ENCODE peak calls at places on chromosomes 13 and 19, in nine cellular contexts. I is dermis blood vessel endothelial cell; P is fibroblast of pulmonary artery; N is A549; L is activated naive CD4-positive, alpha-beta T cell treated with anti-CD3 and anti-CD28 coated beads, Interleukin-2, amount 10 ng/mL, durations not matched to agents 7 days and 5 days; O is stimulated activated naive CD8-positive, alpha-beta T cell treated with anti-CD3 and anti-CD28 coated beads, Interleukin-15, amount 100 ng/mL, for 72 hours; J is upper lobe of left lung; H is H4; U is SW480. G is an unnamed sample.

GRCh38 chr19:50513746-50514345 is at the start of gene ASPDH:
- DNase-seq in I (no peak), P (no peak), N (no peak), L (no peak), O (no peak), J (no peak), H (no peak), U (no peak), G (no peak)

GRCh38 chr13:107865643-107866006 is 349.7 kb downstream of the LIG4 start:
- DNase-seq in I (peak), P (peak), N (no peak), L (no peak), O (no peak), J (no peak), H (peak), U (no peak), G (no peak)

GRCh38 chr13:99749627-99750026 is 221.9 kb downstream of the ZIC5 start:
- DNase-seq in I (no peak), P (no peak), N (no peak), L (no peak), O (no peak), J (no peak), H (no peak), U (no peak), G (no peak)

GRCh38 chr13:99975626-99976025 is 4.1 kb upstream of the ZIC5 start:
- DNase-seq in I (no peak), P (no peak), N (no peak), L (no peak), O (no peak), J (no peak), H (no peak), U (no peak), G (no peak)

GRCh38 chr13:109156181-109156935 is 526.9 kb downstream of the MYO16 start:
- DNase-seq in I (no peak), P (peak), N (no peak), L (no peak), O (no peak), J (no peak), H (peak), U (peak), G (no peak)

GRCh38 chr13:48126944-48127814 is 32.3 kb upstream of the MED4 start:
- DNase-seq in I (peak), P (peak), N (peak), L (peak), O (peak), J (no peak), H (peak), U (peak), G (no peak)

GRCh38 chr13:49443327-49443688 is 556 bp downstream of the CAB39L start:
- DNase-seq in I (peak), P (peak), N (no peak), L (no peak), O (no peak), J (no peak), H (peak), U (peak), G (no peak)

GRCh38 chr13:99746857-99747710 is 224.5 kb downstream of the ZIC5 start:
- DNase-seq in I (no peak), P (no peak), N (no peak), L (no peak), O (no peak), J (no peak), H (no peak), U (no peak), G (no peak)

GRCh38 chr13:99528547-99528946 is 27.3 kb downstream of the TM9SF2 start:
- DNase-seq in I (peak), P (no peak), N (no peak), L (peak), O (no peak), J (no peak), H (no peak), U (peak), G (no peak)

GRCh38 chr13:84649853-84650252 is 767.6 kb upstream of the SLITRK1 start:
- DNase-seq in I (no peak), P (peak), N (no peak), L (no peak), O (no peak), J (no peak), H (no peak), U (no peak), G (no peak)

GRCh38 chr19:31332096-31332495 is 17.1 kb downstream of the TSHZ3 start:
- DNase-seq in I (no peak), P (no peak), N (no peak), L (no peak), O (no peak), J (no peak), H (peak), U (no peak), G (no peak)

GRCh38 chr13:112893570-112894422 is 75.2 kb upstream of the MCF2L start:
- DNase-seq in I (peak), P (peak), N (peak), L (peak), O (no peak), J (peak), H (no peak), U (peak), G (no peak)

GRCh38 chr13:33119886-33120543 is 103.8 kb downstream of the KL start:
- DNase-seq in I (no peak), P (no peak), N (peak), L (no peak), O (no peak), J (no peak), H (peak), U (no peak), G (no peak)

GRCh38 chr13:31909889-31910551 is 121.6 kb upstream of the FRY start:
- DNase-seq in I (peak), P (peak), N (peak), L (peak), O (peak), J (peak), H (peak), U (peak), G (no peak)

GRCh38 chr19:38250821-38251563 is 5.2 kb downstream of the PPP1R14A start:
- DNase-seq in I (peak), P (peak), N (no peak), L (no peak), O (no peak), J (peak), H (no peak), U (no peak), G (no peak)

GRCh38 chr13:112448621-112449544 is 72.7 kb downstream of the SPACA7 start:
- DNase-seq in I (no peak), P (no peak), N (no peak), L (no peak), O (no peak), J (peak), H (no peak), U (no peak), G (no peak)

GRCh38 chr13:50809133-50810090 is 34.1 kb downstream of the DLEU7 start:
- DNase-seq in I (no peak), P (no peak), N (no peak), L (no peak), O (no peak), J (no peak), H (peak), U (no peak), G (no peak)

GRCh38 chr19:45340899-45341453 is 426 bp downstream of the KLC3 start:
- DNase-seq in I (peak), P (no peak), N (no peak), L (peak), O (no peak), J (no peak), H (no peak), U (peak), G (no peak)

GRCh38 chr19:49938662-49939061 is 9.4 kb upstream of the NUP62 start:
- DNase-seq in I (no peak), P (no peak), N (no peak), L (no peak), O (no peak), J (no peak), H (no peak), U (no peak), G (no peak)

GRCh38 chr13:44879452-44880058 is 109.7 kb downstream of the NUFIP1 start:
- DNase-seq in I (peak), P (peak), N (no peak), L (peak), O (no peak), J (peak), H (peak), U (peak), G (no peak)

GRCh38 chr19:6766357-6767080 is 716 bp downstream of the SH2D3A start:
- DNase-seq in I (no peak), P (no peak), N (no peak), L (peak), O (no peak), J (no peak), H (no peak), U (no peak), G (no peak)

GRCh38 chr19:11570039-11570462 is 7.4 kb downstream of the ACP5 start:
- DNase-seq in I (no peak), P (no peak), N (no peak), L (no peak), O (no peak), J (no peak), H (no peak), U (no peak), G (no peak)

GRCh38 chr13:50801087-50801931 is 42.2 kb downstream of the DLEU7 start:
- DNase-seq in I (peak), P (peak), N (peak), L (peak), O (peak), J (peak), H (peak), U (peak), G (no peak)

GRCh38 chr13:45403081-45403480 is 15.1 kb downstream of the SLC25A30 start:
- DNase-seq in I (no peak), P (no peak), N (no peak), L (no peak), O (no peak), J (no peak), H (no peak), U (no peak), G (no peak)

GRCh38 chr19:10018219-10018618 is 4.9 kb downstream of the RDH8 start:
- DNase-seq in I (no peak), P (no peak), N (no peak), L (no peak), O (no peak), J (no peak), H (no peak), U (no peak), G (no peak)

GRCh38 chr19:11373885-11374448 is 499 bp upstream of the SWSAP1 start:
- DNase-seq in I (no peak), P (no peak), N (no peak), L (no peak), O (no peak), J (no peak), H (no peak), U (no peak), G (no peak)

GRCh38 chr19:340620-341385 is 3.8 kb downstream of the MIER2 start:
- DNase-seq in I (no peak), P (no peak), N (no peak), L (no peak), O (no peak), J (peak), H (no peak), U (no peak), G (no peak)

G was measured in esophagus squamous epithelium.